ENCODE peak calls at places on chromosomes 2 and 18, in seven cellular contexts. F is right lobe of liver, M is HCT116, D is stomach, X is H1, I is tibial artery, Y is keratinocyte. N is an unnamed sample.
A peak's percentile ranks its signal among the peaks of the same experiment; 100 is the strongest.

GRCh38 chr2:138515084-138515483 is 13.5 kb downstream of the SPOPL start:
- DNase-seq in F (no peak), M (no peak), D (no peak), X (no peak), I (no peak), Y (no peak), N (no peak)

GRCh38 chr2:75603477-75603876 is 42.7 kb upstream of the EVA1A start:
- DNase-seq in F (no peak), M (no peak), D (no peak), X (no peak), I (no peak), Y (no peak), N (no peak)

GRCh38 chr2:180985771-180986395 is 5.5 kb downstream of the UBE2E3 start:
- DNase-seq in F (no peak), M (no peak), D (no peak), X (no peak), I (no peak), Y (no peak), N (no peak)

GRCh38 chr2:2571301-2572198 is 240.5 kb upstream of the MYT1L start:
- DNase-seq in F (no peak), M (no peak), D (no peak), X (no peak), I (peak; percentile 53), Y (no peak), N (no peak)

GRCh38 chr2:225948903-225949302 is 549.4 kb downstream of the NYAP2 start:
- DNase-seq in F (no peak), M (no peak), D (no peak), X (peak; percentile 2), I (no peak), Y (no peak), N (no peak)

GRCh38 chr2:219572237-219573001 is at the start of gene INHA:
- DNase-seq in F (no peak), M (no peak), D (no peak), X (no peak), I (no peak), Y (no peak), N (no peak)

GRCh38 chr2:36889782-36890181 is 76.6 kb downstream of the STRN start:
- DNase-seq in F (no peak), M (peak; percentile 36), D (no peak), X (no peak), I (no peak), Y (peak; percentile 82), N (no peak)

GRCh38 chr2:3617198-3617890 is 22.4 kb downstream of the COLEC11 start:
- DNase-seq in F (no peak), M (no peak), D (peak; percentile 13), X (no peak), I (peak; percentile 32), Y (no peak), N (peak; percentile 23)

GRCh38 chr18:50183556-50183955 is 11.4 kb downstream of the MYO5B start:
- DNase-seq in F (no peak), M (peak; percentile 46), D (no peak), X (no peak), I (no peak), Y (no peak), N (no peak)

GRCh38 chr2:236177604-236177966 is 9.4 kb upstream of the GBX2 start:
- DNase-seq in F (no peak), M (peak; percentile 70), D (no peak), X (no peak), I (no peak), Y (no peak), N (peak; percentile 69)
- TF ChIP-seq CTCF in F (no peak), M (peak; percentile 34), D (no peak), X (peak; percentile 96), I (peak; percentile 8), Y (peak; percentile 47), N (no peak)

GRCh38 chr18:55048892-55049291 is 89.6 kb upstream of the CCDC68 start:
- DNase-seq in F (no peak), M (no peak), D (no peak), X (no peak), I (no peak), Y (no peak), N (no peak)

GRCh38 chr18:55053976-55054375 is 94.7 kb upstream of the CCDC68 start:
- DNase-seq in F (no peak), M (no peak), D (no peak), X (no peak), I (no peak), Y (no peak), N (no peak)

GRCh38 chr18:55054591-55054990 is 95.3 kb upstream of the CCDC68 start:
- DNase-seq in F (no peak), M (no peak), D (no peak), X (no peak), I (no peak), Y (no peak), N (no peak)
- H3K4me3 ChIP-seq in F (no peak overlapping the region), M (no peak overlapping the region), D (no peak overlapping the region), X (no peak overlapping the region), I (no peak overlapping the region), Y (no peak overlapping the region), N (peak overlapping the region; percentile 9)

DNA sequence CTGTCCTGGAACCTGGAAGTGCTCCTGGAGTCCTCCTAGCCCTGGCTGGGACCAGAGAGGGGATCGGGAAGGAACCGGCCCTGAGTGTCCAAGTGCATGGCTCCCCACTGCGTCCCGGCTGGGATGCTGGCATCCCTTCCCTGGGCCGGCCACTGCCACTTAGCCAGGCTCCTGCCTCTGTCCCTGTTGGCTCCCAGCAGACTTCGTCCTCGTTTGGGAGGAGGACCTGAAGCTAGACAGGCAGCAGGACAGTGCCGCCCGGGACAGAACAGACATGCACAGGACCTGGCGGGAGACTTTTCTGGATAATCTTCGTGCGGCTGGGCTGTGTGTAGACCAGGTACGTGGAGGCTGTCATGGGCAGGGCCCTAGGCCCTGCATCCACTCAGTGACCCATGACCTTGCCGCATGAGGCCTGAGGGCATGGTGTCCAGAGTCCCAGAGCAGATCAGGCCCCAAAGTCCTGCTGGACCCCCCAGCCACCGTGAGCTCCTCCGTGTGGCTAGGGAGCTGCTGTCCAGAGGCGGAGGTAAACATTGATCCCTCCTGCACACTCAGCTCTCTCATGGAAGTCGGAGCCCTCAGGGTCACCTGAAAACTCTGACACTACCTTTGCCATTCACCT is 7.1 kb downstream of the ANO7 start:
- DNase-seq in F (peak; percentile 40), M (no peak), D (no peak), X (no peak), I (no peak), Y (no peak), N (peak; percentile 44)
- H3K27me3 ChIP-seq in F (no peaks in the 10 kb centered on the region), M (no peaks in the 10 kb centered on the region), D (no peaks in the 10 kb centered on the region), X (no peaks in the 10 kb centered on the region), I (no peaks in the 10 kb centered on the region), Y (peaks cover 21% of the 10 kb centered on the region), N (no peaks in the 10 kb centered on the region)

DNA sequence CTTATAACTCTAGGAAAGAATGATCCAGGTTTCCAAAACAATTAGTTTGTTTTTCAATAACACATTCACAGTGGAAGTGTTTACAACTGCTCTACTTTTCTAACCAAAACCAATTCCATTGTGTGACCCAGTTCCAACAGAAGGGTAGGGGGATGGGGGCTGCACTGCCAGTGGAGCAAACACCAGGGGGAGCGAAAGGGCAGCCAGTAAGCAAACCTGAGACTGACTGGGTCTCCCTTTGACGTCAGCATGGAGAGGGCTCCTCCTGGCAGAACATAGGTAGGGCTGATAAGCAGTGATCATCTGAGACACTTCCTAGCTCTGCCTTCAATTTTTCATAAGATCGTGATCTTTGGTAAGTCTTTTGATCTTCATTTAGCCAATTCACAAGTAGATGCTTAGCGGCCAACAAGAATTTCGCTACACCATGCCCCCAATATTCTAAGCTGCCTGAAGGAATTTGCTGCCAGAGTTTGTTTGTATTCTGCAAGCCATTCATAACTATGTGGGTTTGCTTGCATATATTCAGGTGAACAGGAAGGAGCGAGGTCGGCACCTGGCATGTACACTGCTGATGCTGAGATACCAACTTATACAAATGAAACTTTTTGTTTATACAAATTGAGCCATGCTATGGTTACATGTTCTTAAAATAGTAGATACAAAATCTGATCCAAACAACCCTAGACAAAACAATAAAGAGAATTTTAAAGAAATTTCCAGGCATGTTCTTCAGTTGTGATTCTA is 45.9 kb downstream of the ST6GAL2 start:
- DNase-seq in F (no peak), M (no peak), D (no peak), X (peak; percentile 33), I (no peak), Y (no peak), N (no peak)
- TF ChIP-seq CTCF in F (no peak), M (no peak), D (no peak), X (peak; percentile 88), I (peak; percentile 30), Y (peak; percentile 10), N (peak; percentile 16)

DNA sequence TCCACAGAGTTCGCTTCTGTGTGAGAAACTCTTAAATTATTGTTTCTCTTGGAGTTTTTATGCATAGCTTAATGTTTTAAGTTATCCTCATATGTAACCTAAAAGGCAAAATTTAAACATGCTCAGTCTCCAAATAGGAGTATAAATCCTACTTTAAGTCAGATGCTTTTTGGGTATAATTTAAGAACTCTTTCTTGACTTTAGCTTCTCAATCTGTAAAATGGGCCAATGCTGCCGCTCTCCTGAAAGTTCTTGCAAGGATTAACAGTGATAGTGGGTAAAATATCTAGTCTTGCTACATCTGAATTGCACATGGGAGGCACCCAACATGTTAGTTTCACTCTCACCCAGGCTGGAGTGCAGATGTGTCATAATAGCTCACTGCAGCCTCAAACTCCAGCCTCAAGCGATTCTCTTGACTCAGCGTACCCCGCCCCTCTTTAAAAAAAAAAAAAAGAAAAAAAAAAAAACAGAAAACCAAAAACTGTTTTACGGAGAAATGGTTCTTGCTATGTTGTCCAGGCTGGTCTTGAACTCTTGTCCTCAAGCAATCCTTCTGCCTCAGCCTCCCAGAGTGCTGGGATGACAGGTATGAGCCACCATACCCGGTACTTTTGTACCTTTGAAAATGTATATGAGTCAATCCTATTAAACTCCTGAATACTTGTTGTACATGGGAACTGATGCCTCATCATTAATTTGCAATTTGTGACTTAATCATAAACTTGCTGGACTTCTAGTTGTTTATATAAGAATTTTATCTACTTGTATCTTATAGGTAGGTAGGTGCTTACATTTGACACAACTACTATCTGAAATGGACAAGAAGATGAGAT is 1.8 kb downstream of the FBXO48 start:
- DNase-seq in F (no peak), M (no peak), D (no peak), X (no peak), I (no peak), Y (no peak), N (no peak)
- H3K4me3 ChIP-seq in F (no peak overlapping the region), M (no peak overlapping the region), D (no peak overlapping the region), X (no peak overlapping the region), I (no peak overlapping the region), Y (peak overlapping the region; percentile 97), N (no peak overlapping the region)

DNA sequence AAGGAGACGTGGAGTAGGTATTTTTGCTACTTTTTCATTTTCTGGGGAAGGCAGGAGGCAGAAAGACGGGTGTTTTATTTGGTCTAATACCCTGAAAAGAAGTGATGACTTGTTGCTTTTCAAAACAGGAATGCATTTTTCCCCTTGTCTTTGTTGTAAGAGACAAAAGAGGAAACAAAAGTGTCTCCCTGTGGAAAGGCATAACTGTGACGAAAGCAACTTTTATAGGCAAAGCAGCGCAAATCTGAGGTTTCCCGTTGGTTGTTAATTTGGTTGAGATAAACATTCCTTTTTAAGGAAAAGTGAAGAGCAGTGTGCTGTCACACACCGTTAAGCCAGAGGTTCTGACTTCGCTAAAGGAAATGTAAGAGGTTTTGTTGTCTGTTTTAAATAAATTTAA is 3.4 kb downstream of the FZD7 start:
- DNase-seq in F (no peak), M (no peak), D (no peak), X (no peak), I (no peak), Y (no peak), N (no peak)
- H3K27me3 ChIP-seq in F (peaks cover 15% of the 10 kb centered on the region), M (no peaks in the 10 kb centered on the region), D (peaks cover 48% of the 10 kb centered on the region), X (no peaks in the 10 kb centered on the region), I (no peaks in the 10 kb centered on the region), Y (peaks cover 13% of the 10 kb centered on the region), N (peaks cover 29% of the 10 kb centered on the region)

GRCh38 chr2:139685590-139685989 is 905.4 kb upstream of the NXPH2 start:
- DNase-seq in F (no peak), M (no peak), D (no peak), X (no peak), I (no peak), Y (no peak), N (no peak)

GRCh38 chr2:139686205-139686604 is 906.0 kb upstream of the NXPH2 start:
- DNase-seq in F (no peak), M (no peak), D (no peak), X (no peak), I (no peak), Y (no peak), N (no peak)

GRCh38 chr2:139684286-139684860 is 904.2 kb upstream of the NXPH2 start:
- DNase-seq in F (no peak), M (no peak), D (no peak), X (no peak), I (no peak), Y (no peak), N (no peak)
- TF ChIP-seq CTCF in F (no peak), M (no peak), D (no peak), X (no peak), I (no peak), Y (no peak), N (no peak)